ENCODE peak calls at places on chromosomes 12 and 14, in four cellular contexts. P is CD8-positive, alpha-beta T cell; Q is hepatocyte; T is heart right ventricle. L is an unnamed sample. For H3K36me3, the result is how much of the 10 kb centered on the place peaks cover.

GRCh38 chr12:124024790-124025189 is 51.8 kb downstream of the ZNF664 start:
- DNase-seq in Q (no peak), T (no peak), P (no peak), L (no peak)

GRCh38 chr12:46373303-46374182 is 970 bp upstream of the SLC38A2 start:
- DNase-seq in P (peak), T (peak), Q (peak), L (peak)

GRCh38 chr12:6337958-6338406 is 3.9 kb downstream of the TNFRSF1A start:
- DNase-seq in Q (no peak), P (no peak), T (no peak), L (no peak)

GRCh38 chr12:77943466-77943865 is 112.8 kb downstream of the NAV3 start:
- DNase-seq in Q (no peak), T (no peak), P (no peak), L (no peak)

GRCh38 chr14:94407906-94408305 is 19.5 kb upstream of the SERPINA1 start:
- DNase-seq in P (no peak), Q (no peak), T (no peak), L (no peak)

GRCh38 chr12:121883315-121883660 is 5.3 kb upstream of the PSMD9 start:
- DNase-seq in Q (no peak), T (no peak), P (no peak), L (no peak)

GRCh38 chr14:63006515-63006914 is 38.7 kb downstream of the KCNH5 start:
- DNase-seq in Q (no peak), P (no peak), T (no peak), L (no peak)

GRCh38 chr14:39339003-39339402 is 93.2 kb downstream of the FBXO33 start:
- DNase-seq in P (no peak), Q (peak), T (no peak), L (no peak)

GRCh38 chr12:123928274-123928865 is 44.3 kb downstream of the CCDC92 start:
- DNase-seq in P (no peak), T (no peak), Q (no peak), L (no peak)

GRCh38 chr12:104219361-104219892 is 3.8 kb downstream of the TXNRD1 start:
- DNase-seq in Q (peak), P (no peak), T (no peak), L (no peak)

GRCh38 chr12:53060721-53061276 is 10.9 kb downstream of the TNS2 start:
- DNase-seq in Q (peak), T (peak), P (no peak), L (no peak)

GRCh38 chr12:125079943-125080645 is 14.9 kb downstream of the AACS start:
- DNase-seq in Q (peak), T (no peak), P (no peak), L (peak)

GRCh38 chr12:19431407-19432308 is 7.6 kb upstream of the AEBP2 start:
- DNase-seq in T (no peak), P (no peak), Q (no peak), L (no peak)

GRCh38 chr12:1126089-1126488 is 135.1 kb downstream of the ERC1 start:
- DNase-seq in Q (no peak), T (no peak), P (no peak), L (no peak)

GRCh38 chr12:111664961-111665865 is 20.5 kb downstream of the BRAP start:
- DNase-seq in T (no peak), Q (no peak), P (no peak), L (no peak)

GRCh38 chr12:64600164-64600561 is 10.1 kb upstream of the RASSF3 start:
- DNase-seq in T (no peak), Q (no peak), P (no peak), L (no peak)

GRCh38 chr12:12024958-12025682 is 45.6 kb upstream of the BCL2L14 start:
- DNase-seq in Q (no peak), P (no peak), T (no peak), L (no peak)

GRCh38 chr14:74509587-74510210 is 16.1 kb downstream of the ISCA2 start:
- DNase-seq in Q (no peak), T (no peak), P (no peak), L (no peak)

GRCh38 chr12:24444634-24445033 is 495.2 kb upstream of the SOX5 start:
- DNase-seq in T (no peak), Q (no peak), P (no peak), L (no peak)

GRCh38 chr12:20439634-20440033 is 71.3 kb downstream of the PDE3A start:
- DNase-seq in T (no peak), Q (no peak), P (no peak), L (no peak)

GRCh38 chr14:91585856-91586255 is 75.7 kb upstream of the PPP4R3A start:
- DNase-seq in T (no peak), Q (no peak), P (no peak), L (no peak)

GRCh38 chr12:64098709-64099354 is 123.3 kb downstream of the KICS2 start:
- DNase-seq in Q (no peak), T (no peak), P (no peak), L (no peak)

GRCh38 chr14:76784881-76785280 is 23.6 kb downstream of the VASH1 start:
- DNase-seq in Q (peak), P (peak), T (peak), L (peak)

GRCh38 chr12:14930299-14930698 is 8.0 kb downstream of the ERP27 start:
- DNase-seq in P (no peak), Q (no peak), T (no peak), L (no peak)

GRCh38 chr12:54173066-54173726 is 15.6 kb downstream of the SMUG1 start:
- DNase-seq in P (no peak), T (peak), Q (peak), L (no peak)

GRCh38 chr14:76829650-76830421 is 3.6 kb downstream of the LRRC74A start:
- DNase-seq in T (peak), Q (no peak), P (no peak), L (peak)

GRCh38 chr14:104746951-104747481 is 5.9 kb upstream of the SIVA1 start:
- DNase-seq in Q (peak), T (no peak), P (no peak), L (peak)

GRCh38 chr14:74409441-74409840 is 16.6 kb downstream of the SYNDIG1L start:
- DNase-seq in T (no peak), Q (no peak), P (no peak), L (no peak)

GRCh38 chr12:50317198-50317597 is 33.9 kb upstream of the LIMA1 start:
- DNase-seq in T (no peak), P (no peak), Q (no peak), L (no peak)
- TF ChIP-seq CTCF in T (no peak), P (no peak), Q (no peak), L (no peak)

GRCh38 chr14:69713976-69714716 is 52.8 kb upstream of the SRSF5 start:
- DNase-seq in Q (no peak), T (no peak), P (no peak), L (no peak)
- H3K36me3 ChIP-seq in Q (under half), T (under half), P (under half), L (under half)

DNA sequence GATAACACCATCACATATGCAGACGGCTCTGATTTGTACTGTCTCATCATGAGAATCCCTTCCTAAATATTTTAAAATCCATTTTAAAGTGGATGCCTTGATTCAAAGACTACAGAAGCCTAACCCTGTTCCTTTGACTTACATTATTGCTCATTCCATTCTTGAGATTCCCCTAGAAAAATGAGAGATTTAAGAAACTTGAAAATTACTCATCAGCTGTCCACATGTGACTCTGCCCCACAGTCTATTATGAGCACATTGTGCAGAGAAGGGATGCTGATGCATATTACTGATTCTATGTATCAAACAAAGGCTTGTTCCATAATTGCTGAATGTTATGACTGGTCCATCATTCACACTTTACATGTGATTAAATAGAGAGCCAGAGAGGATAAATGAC is 344.1 kb downstream of the NPAS3 start:
- DNase-seq in Q (no peak), P (no peak), T (no peak), L (no peak)
- H3K4me3 ChIP-seq in Q (no peak), P (no peak), T (no peak), L (no peak)

GRCh38 chr14:106518054-106518943 is 991.9 kb downstream of the TMEM121 start:
- DNase-seq in T (peak), P (peak), Q (no peak), L (no peak)
- TF ChIP-seq CTCF in T (peak), P (peak), Q (no peak), L (no peak)

GRCh38 chr12:95266250-95266649 is 48.6 kb downstream of the VEZT start:
- DNase-seq in P (no peak), Q (no peak), T (no peak), L (no peak)

GRCh38 chr12:95265765-95266164 is 48.2 kb downstream of the VEZT start:
- DNase-seq in T (no peak), Q (no peak), P (no peak), L (no peak)

GRCh38 chr12:95269892-95270291 is 52.3 kb downstream of the VEZT start:
- DNase-seq in T (no peak), Q (no peak), P (no peak), L (no peak)
- H3K36me3 ChIP-seq in T (half or more), Q (under half), P (under half), L (under half)